ENCODE peak calls at places on chromosomes 6 and 20, in seven cellular contexts. G is colonic mucosa, S is choroid plexus epithelial cell, K is nephron progenitor cell, R is mucosa of descending colon, P is OCI-LY7, Z is ELF-1. Y is an unnamed sample.
A peak's percentile ranks its signal among the peaks of the same experiment; 100 is the strongest.

GRCh38 chr6:166747644-166748595 is 120.9 kb upstream of the RPS6KA2 start:
- DNase-seq in G (no peak), S (no peak), K (no peak), R (no peak), P (peak; percentile 24), Z (no peak), Y (no peak)

GRCh38 chr20:25310268-25310920 is 62.5 kb downstream of the PYGB start:
- DNase-seq in G (peak; percentile 82), S (peak; percentile 96), K (no peak), R (peak; percentile 74), P (peak; percentile 39), Z (peak; percentile 69), Y (peak; percentile 81)

GRCh38 chr6:147023581-147023980 is 180.6 kb upstream of the STXBP5 start:
- DNase-seq in G (no peak), S (no peak), K (no peak), R (no peak), P (no peak), Z (no peak), Y (no peak)

GRCh38 chr6:98833101-98834059 is 994 bp upstream of the POU3F2 start:
- DNase-seq in G (no peak), S (peak; percentile 43), K (peak; percentile 55), R (no peak), P (no peak), Z (peak; percentile 71), Y (no peak)

GRCh38 chr20:61954276-61955021 is 111.2 kb downstream of the TAF4 start:
- DNase-seq in G (no peak), S (no peak), K (no peak), R (peak; percentile 22), P (no peak), Z (no peak), Y (no peak)

GRCh38 chr20:33850159-33850558 is 39.0 kb downstream of the CHMP4B start:
- DNase-seq in G (no peak), S (no peak), K (no peak), R (no peak), P (no peak), Z (no peak), Y (no peak)

GRCh38 chr20:31936430-31936829 is 15.4 kb downstream of the PDRG1 start:
- DNase-seq in G (no peak), S (no peak), K (no peak), R (no peak), P (no peak), Z (no peak), Y (no peak)

GRCh38 chr6:5674141-5674540 is 332.6 kb downstream of the NRN1 start:
- DNase-seq in G (no peak), S (no peak), K (no peak), R (no peak), P (no peak), Z (no peak), Y (no peak)

GRCh38 chr6:134882426-134883038 is 67.4 kb downstream of the ALDH8A1 start:
- DNase-seq in G (peak; percentile 41), S (peak; percentile 86), K (peak; percentile 72), R (no peak), P (peak; percentile 65), Z (peak; percentile 13), Y (peak; percentile 78)

Y was measured in transverse colon.